ENCODE peak calls at places on chromosomes 13 and 19, in ten cellular contexts. M is COR-L47; B is ELF-1; V is stimulated activated CD4-positive, alpha-beta T cell treated with anti-CD3 and anti-CD28 coated beads, Interleukin-12 subunit alpha, Interleukin-12 subunit beta, amount 100 ng/mL, for 48 hours; F is NCI-H1417; W is GM23338; U is progenitor cell of endocrine pancreas; O is activated naive CD8-positive, alpha-beta T cell treated with anti-CD3 and anti-CD28 coated beads for 36 hours; R is NCI-H446; Z is activated T-helper 1 cell treated with Interleukin-2 at 50 U/mL for 16 hours. H is an unnamed sample.

GRCh38 chr13:114080739-114081561 is 51.5 kb downstream of the RASA3 start:
- DNase-seq in R (no peak), B (peak), U (no peak), M (no peak), V (no peak), Z (no peak), O (no peak), W (no peak), F (no peak), H (no peak)

GRCh38 chr19:50413096-50413495 is 5.6 kb upstream of the SPIB start:
- DNase-seq in V (no peak), M (no peak), W (no peak), U (no peak), F (no peak), B (no peak), O (no peak), R (no peak), Z (no peak), H (no peak)

GRCh38 chr13:112073245-112074138 is 6.5 kb downstream of the SOX1 start:
- DNase-seq in Z (no peak), O (no peak), R (no peak), F (peak), W (peak), V (no peak), U (no peak), M (peak), B (peak), H (no peak)

GRCh38 chr13:20130652-20131051 is 30.2 kb downstream of the GJA3 start:
- DNase-seq in R (no peak), B (no peak), V (no peak), M (no peak), F (no peak), O (no peak), U (no peak), Z (no peak), W (no peak), H (no peak)

GRCh38 chr19:54561840-54562239 is 11.8 kb upstream of the LILRA2 start:
- DNase-seq in U (no peak), B (no peak), W (no peak), Z (no peak), F (peak), V (no peak), M (peak), O (no peak), R (no peak), H (peak)

GRCh38 chr13:30898721-30899188 is 7.3 kb upstream of the MEDAG start:
- DNase-seq in R (no peak), B (no peak), V (no peak), W (no peak), F (no peak), Z (no peak), U (no peak), O (no peak), M (no peak), H (peak)

GRCh38 chr19:37716140-37716539 is 3.4 kb downstream of the ZNF607 start:
- DNase-seq in U (no peak), M (no peak), W (no peak), V (no peak), F (no peak), R (no peak), O (no peak), B (no peak), Z (no peak), H (no peak)

GRCh38 chr13:33918199-33918932 is 100.4 kb downstream of the RFC3 start:
- DNase-seq in O (no peak), U (no peak), W (no peak), B (no peak), Z (no peak), F (peak), V (no peak), M (no peak), R (peak), H (peak)

GRCh38 chr13:94210826-94211225 is 268.7 kb downstream of the DCT start:
- DNase-seq in W (no peak), R (no peak), Z (no peak), O (no peak), M (no peak), V (no peak), B (no peak), U (no peak), F (peak), H (no peak)

GRCh38 chr19:44003461-44004134 is 841 bp downstream of the ZNF230 start:
- DNase-seq in O (peak), U (no peak), F (peak), W (peak), B (peak), M (peak), R (no peak), V (no peak), Z (no peak), H (no peak)

GRCh38 chr13:43431279-43431678 is 355.5 kb downstream of the ENOX1 start:
- DNase-seq in R (no peak), U (no peak), O (no peak), F (no peak), W (peak), B (no peak), V (no peak), Z (no peak), M (no peak), H (peak)

GRCh38 chr13:37701972-37702371 is 103.4 kb upstream of the POSTN start:
- DNase-seq in O (no peak), V (no peak), B (no peak), Z (no peak), M (no peak), W (no peak), U (no peak), R (no peak), F (no peak), H (peak)

GRCh38 chr19:50378169-50378862 is 2.1 kb downstream of the NR1H2 start:
- DNase-seq in U (no peak), F (no peak), M (no peak), W (no peak), O (no peak), V (no peak), B (no peak), R (no peak), Z (no peak), H (no peak)

GRCh38 chr19:29785955-29786589 is 25.7 kb upstream of the CCNE1 start:
- DNase-seq in B (no peak), M (no peak), W (peak), U (no peak), Z (no peak), V (no peak), F (no peak), R (no peak), O (peak), H (no peak)

GRCh38 chr19:49110567-49110966 is 3.6 kb upstream of the LIN7B start:
- DNase-seq in F (no peak), U (no peak), B (no peak), W (no peak), M (no peak), V (no peak), R (no peak), O (no peak), Z (no peak), H (peak)

GRCh38 chr19:41939861-41940442 is 11.7 kb upstream of the ERFL start:
- DNase-seq in W (peak), O (peak), U (peak), B (no peak), R (no peak), V (no peak), F (peak), M (peak), Z (peak), H (no peak)

GRCh38 chr19:52957591-52957990 is 5.1 kb downstream of the ZNF816 start:
- DNase-seq in U (no peak), R (no peak), F (no peak), B (no peak), W (no peak), V (no peak), O (no peak), Z (no peak), M (no peak), H (no peak)

GRCh38 chr13:66162470-66162869 is 1067.7 kb downstream of the PCDH9 start:
- DNase-seq in O (no peak), U (no peak), Z (no peak), V (no peak), F (no peak), W (no peak), R (no peak), M (no peak), B (no peak), H (no peak)

GRCh38 chr19:30391554-30392551 is 19.7 kb downstream of the ZNF536 start:
- DNase-seq in V (no peak), U (no peak), R (no peak), O (no peak), F (no peak), Z (no peak), M (no peak), W (peak), B (peak), H (no peak)

H was measured in LHCN-M2.